ENCODE peak calls at places on chromosomes 1 and 21, in five cellular contexts. U is HCT116, F is H1, L is GM12878, A is SK-N-SH. B is an unnamed sample.

GRCh38 chr1:219574484-219575087 is 38.3 kb downstream of the ZC3H11B start:
- DNase-seq in L (no peak), U (no peak), F (no peak), A (no peak), B (no peak)

GRCh38 chr21:17495680-17496079 is 17.2 kb upstream of the CXADR start:
- DNase-seq in A (no peak), L (no peak), U (no peak), F (no peak), B (no peak)

GRCh38 chr1:174676856-174677255 is 229.1 kb downstream of the GPR52 start:
- DNase-seq in F (no peak), L (no peak), A (no peak), U (no peak), B (no peak)

GRCh38 chr1:179077396-179077795 is 4.5 kb upstream of the TOR3A start:
- DNase-seq in L (no peak), F (no peak), U (no peak), A (no peak), B (no peak)

GRCh38 chr1:3432306-3432705 is 22.2 kb upstream of the ARHGEF16 start:
- DNase-seq in A (no peak), L (no peak), U (no peak), F (no peak), B (no peak)

GRCh38 chr1:27940297-27940696 is 5.5 kb downstream of the SMPDL3B start:
- DNase-seq in U (no peak), L (no peak), F (no peak), A (peak; percentile 53), B (no peak)

GRCh38 chr1:87402192-87403046 is 73.7 kb downstream of the LMO4 start:
- DNase-seq in L (no peak), A (no peak), U (no peak), F (no peak), B (no peak)

GRCh38 chr1:26278835-26279597 is 870 bp upstream of the SH3BGRL3 start:
- DNase-seq in A (no peak), L (no peak), U (no peak), F (no peak), B (no peak)

GRCh38 chr1:54272772-54273091 is 72.8 kb downstream of the MRPL37 start:
- DNase-seq in A (no peak), L (no peak), U (no peak), F (no peak), B (no peak)

GRCh38 chr1:109794319-109795132 is 30.8 kb upstream of the EPS8L3 start:
- DNase-seq in L (no peak), A (no peak), F (no peak), U (no peak), B (no peak)

GRCh38 chr1:56904706-56905105 is 50.1 kb downstream of the C8A start:
- DNase-seq in A (no peak), U (no peak), F (no peak), L (no peak), B (no peak)

GRCh38 chr21:33976082-33976979 is 60.7 kb upstream of the ATP5PO start:
- DNase-seq in A (no peak), L (peak; percentile 90), U (no peak), F (no peak), B (no peak)

GRCh38 chr1:169914534-169914933 is 20.8 kb upstream of the SCYL3 start:
- DNase-seq in A (no peak), U (no peak), F (no peak), L (no peak), B (no peak)

GRCh38 chr1:68046423-68046822 is 4.0 kb downstream of the DIRAS3 start:
- DNase-seq in F (no peak), U (no peak), L (no peak), A (no peak), B (no peak)

GRCh38 chr21:32770514-32771133 is 931 bp downstream of the PAXBP1 start:
- DNase-seq in U (no peak), A (no peak), L (no peak), F (no peak), B (no peak)

GRCh38 chr1:226457307-226457712 is 49.4 kb upstream of the PARP1 start:
- DNase-seq in A (no peak), F (peak; percentile 46), U (no peak), L (no peak), B (no peak)

GRCh38 chr21:33490991-33491372 is 534 bp downstream of the DNAJC28 start:
- DNase-seq in L (no peak), A (no peak), U (peak; percentile 7), F (no peak), B (peak; percentile 27)

GRCh38 chr1:78884685-78885452 is 121.7 kb downstream of the ADGRL4 start:
- DNase-seq in A (no peak), L (no peak), F (peak; percentile 3), U (no peak), B (no peak)

GRCh38 chr1:39346876-39347275 is 142.4 kb downstream of the MACF1 start:
- DNase-seq in U (no peak), L (no peak), F (no peak), A (no peak), B (no peak)

GRCh38 chr1:47688161-47688560 is 250.3 kb downstream of the FOXD2 start:
- DNase-seq in A (no peak), L (no peak), U (no peak), F (no peak), B (no peak)

GRCh38 chr1:41488599-41488905 is 4.1 kb upstream of the EDN2 start:
- DNase-seq in U (no peak), L (no peak), A (no peak), F (no peak), B (no peak)

GRCh38 chr1:64282353-64282752 is 78.9 kb downstream of the UBE2U start:
- DNase-seq in A (peak; percentile 89), F (no peak), L (no peak), U (no peak), B (peak; percentile 52)

GRCh38 chr1:248825136-248825535 is 579 bp downstream of the SH3BP5L start:
- DNase-seq in U (no peak), A (no peak), L (no peak), F (no peak), B (no peak)

GRCh38 chr1:56811331-56811730 is 7.9 kb downstream of the FYB2 start:
- DNase-seq in A (no peak), U (no peak), F (no peak), L (no peak), B (no peak)

GRCh38 chr1:59926381-59927243 is at the start of gene CYP2J2:
- DNase-seq in U (peak; percentile 10), F (no peak), A (peak; percentile 82), L (peak; percentile 4), B (peak; percentile 52)

GRCh38 chr1:32486463-32487113 is 21.7 kb downstream of the ZBTB8B start:
- DNase-seq in U (no peak), A (no peak), F (no peak), L (no peak), B (no peak)

GRCh38 chr1:240876071-240876470 is 264.1 kb upstream of the GREM2 start:
- DNase-seq in L (no peak), F (no peak), A (no peak), U (no peak), B (no peak)

GRCh38 chr1:176434200-176434599 is 28.8 kb upstream of the PAPPA2 start:
- DNase-seq in U (no peak), L (no peak), F (no peak), A (no peak), B (no peak)

GRCh38 chr1:211610779-211611556 is 32.0 kb upstream of the SLC30A1 start:
- DNase-seq in L (no peak), F (no peak), A (peak; percentile 46), U (no peak), B (no peak)

GRCh38 chr1:236868625-236869467 is 73.8 kb downstream of the MTR start:
- DNase-seq in F (peak; percentile 27), U (peak; percentile 51), L (peak; percentile 17), A (peak; percentile 53), B (peak; percentile 74)

GRCh38 chr1:44170281-44170823 is 28.9 kb upstream of the KLF18 start:
- DNase-seq in F (no peak), L (no peak), A (no peak), U (no peak), B (no peak)
- TF ChIP-seq JUND in F (no peak), L (no peak), A (no peak), U (no peak), B (no peak)

GRCh38 chr1:180542113-180542512 is 16.7 kb upstream of the OVAAL start:
- DNase-seq in U (no peak), L (no peak), F (no peak), A (no peak), B (no peak)

GRCh38 chr1:180540697-180541594 is 17.8 kb upstream of the OVAAL start:
- DNase-seq in F (no peak), U (no peak), L (no peak), A (no peak), B (no peak)

GRCh38 chr1:180536796-180537372 is 21.9 kb upstream of the OVAAL start:
- DNase-seq in A (no peak), F (no peak), U (no peak), L (no peak), B (no peak)

GRCh38 chr1:180542530-180543171 is 16.1 kb upstream of the OVAAL start:
- DNase-seq in L (no peak), F (no peak), A (no peak), U (no peak), B (no peak)

DNA sequence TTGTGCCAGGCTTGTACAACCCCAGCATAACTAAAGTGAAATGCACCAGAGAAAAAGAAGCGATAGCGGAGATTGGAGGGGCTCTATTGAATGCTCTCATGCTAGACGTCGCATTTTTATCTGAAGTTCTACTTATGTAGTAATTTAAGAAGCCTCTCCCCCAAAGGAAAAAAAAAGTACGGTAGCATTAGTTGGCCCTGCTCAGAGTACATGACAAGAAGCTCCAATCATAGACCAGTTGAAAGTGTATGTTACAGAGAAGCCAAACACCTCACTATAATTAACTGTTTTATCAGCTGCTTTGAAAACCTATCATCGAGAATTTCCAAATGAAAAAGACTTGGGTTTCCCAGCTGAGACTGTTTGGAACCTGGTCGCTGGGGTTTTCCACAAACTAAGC is 19.7 kb upstream of the OVAAL start:
- DNase-seq in U (no peak), F (no peak), L (no peak), A (no peak), B (no peak)
- TF ChIP-seq JUND in U (no peak), F (no peak), L (no peak), A (no peak), B (no peak)

GRCh38 chr1:192579319-192579738 is 3.8 kb downstream of the RGS1 start:
- DNase-seq in L (no peak), F (no peak), U (no peak), A (no peak), B (peak; percentile 18)

GRCh38 chr1:192584951-192585350 is 9.4 kb downstream of the RGS1 start:
- DNase-seq in A (no peak), U (no peak), F (no peak), L (no peak), B (no peak)

GRCh38 chr1:192580351-192580962 is 4.9 kb downstream of the RGS1 start:
- DNase-seq in U (peak; percentile 42), A (no peak), F (no peak), L (peak; percentile 81), B (peak; percentile 76)

GRCh38 chr1:192578144-192578909 is 2.8 kb downstream of the RGS1 start:
- DNase-seq in U (no peak), L (no peak), F (no peak), A (no peak), B (no peak)

GRCh38 chr1:192581131-192581927 is 5.8 kb downstream of the RGS1 start:
- DNase-seq in A (no peak), L (no peak), U (no peak), F (no peak), B (no peak)
- TF ChIP-seq JUND in A (no peak), L (no peak), U (no peak), F (no peak), B (no peak)

GRCh38 chr1:167651161-167651693 is 21.2 kb downstream of the RCSD1 start:
- DNase-seq in U (no peak), A (no peak), F (no peak), L (no peak), B (no peak)
- TF ChIP-seq JUND in U (no peak), A (no peak), F (no peak), L (no peak), B (no peak)

B was measured in T47D.